ENCODE peak calls at places on chromosomes 13 and 19, in nine cellular contexts. C is CD8-positive, alpha-beta T cell; S is astrocyte; X is fibroblast of lung; U is pancreas; E is left ventricle myocardium inferior; W is PC-3; I is naive thymus-derived CD4-positive, alpha-beta T cell; J is endodermal cell. G is an unnamed sample.

GRCh38 chr13:28528848-28529247 is 33.9 kb upstream of the FLT1 start:
- DNase-seq in S (no peak), I (no peak), C (no peak), W (peak), X (no peak), U (no peak), E (no peak), J (no peak), G (no peak)

GRCh38 chr13:47337781-47338507 is 441.1 kb upstream of the HTR2A start:
- DNase-seq in J (peak), S (peak), C (no peak), W (no peak), E (no peak), I (no peak), X (peak), U (no peak), G (no peak)

GRCh38 chr19:33662391-33662790 is 40.6 kb downstream of the CHST8 start:
- DNase-seq in X (no peak), W (no peak), J (no peak), U (no peak), I (no peak), S (no peak), C (no peak), E (no peak), G (no peak)

GRCh38 chr13:51935326-51936171 is 73.8 kb downstream of the CCDC70 start:
- DNase-seq in X (no peak), C (no peak), U (no peak), W (peak), E (no peak), S (no peak), I (no peak), J (peak), G (no peak)

GRCh38 chr13:30113531-30113930 is 193.8 kb downstream of the KATNAL1 start:
- DNase-seq in U (no peak), S (no peak), C (no peak), J (no peak), E (no peak), I (no peak), X (no peak), W (no peak), G (no peak)

GRCh38 chr13:72638059-72638815 is 89.2 kb downstream of the MZT1 start:
- DNase-seq in X (no peak), J (no peak), I (no peak), C (no peak), W (peak), U (no peak), S (peak), E (no peak), G (no peak)

GRCh38 chr19:41998246-41999020 is 4.4 kb upstream of the ATP1A3 start:
- DNase-seq in W (peak), J (peak), X (peak), S (no peak), U (no peak), C (peak), I (no peak), E (peak), G (no peak)

GRCh38 chr13:110737555-110737954 is 24.1 kb downstream of the ING1 start:
- DNase-seq in E (no peak), X (no peak), W (no peak), J (no peak), S (no peak), U (no peak), C (no peak), I (no peak), G (no peak)

GRCh38 chr19:27758626-27759505 is 1454.1 kb downstream of the UQCRFS1 start:
- DNase-seq in C (no peak), X (no peak), I (no peak), S (no peak), E (no peak), J (no peak), W (no peak), U (no peak), G (no peak)

GRCh38 chr19:1318678-1319471 is 33.2 kb downstream of the EFNA2 start:
- DNase-seq in S (no peak), X (peak), E (no peak), C (no peak), I (no peak), W (no peak), U (no peak), J (no peak), G (no peak)

GRCh38 chr19:18464646-18465045 is 26.7 kb upstream of the ISYNA1 start:
- DNase-seq in E (peak), I (no peak), J (no peak), U (peak), S (peak), X (peak), W (peak), C (no peak), G (peak)

GRCh38 chr13:49319555-49320350 is 72.0 kb downstream of the CDADC1 start:
- DNase-seq in J (no peak), I (no peak), U (no peak), E (no peak), X (peak), S (peak), C (no peak), W (no peak), G (no peak)

GRCh38 chr13:51222510-51223283 is 499 bp downstream of the FAM124A start:
- DNase-seq in U (no peak), I (no peak), J (peak), W (peak), C (no peak), E (no peak), X (no peak), S (no peak), G (no peak)

GRCh38 chr19:16581971-16582343 is 9.7 kb upstream of the SLC35E1 start:
- DNase-seq in S (no peak), J (no peak), E (no peak), C (no peak), X (peak), U (no peak), W (no peak), I (no peak), G (peak)

GRCh38 chr19:29120471-29120870 is 92.5 kb downstream of the UQCRFS1 start:
- DNase-seq in I (no peak), U (no peak), C (no peak), E (no peak), X (no peak), S (no peak), W (no peak), J (no peak), G (no peak)

GRCh38 chr13:61030445-61030844 is 385.2 kb downstream of the PCDH20 start:
- DNase-seq in S (no peak), I (no peak), W (no peak), X (no peak), U (no peak), J (no peak), E (no peak), C (no peak), G (no peak)

GRCh38 chr19:1166872-1167573 is 7.0 kb downstream of the SBNO2 start:
- DNase-seq in S (no peak), U (no peak), E (no peak), J (no peak), X (no peak), W (peak), I (no peak), C (no peak), G (peak)

GRCh38 chr19:21584532-21584931 is 79.1 kb downstream of the ZNF429 start:
- DNase-seq in E (no peak), S (no peak), X (no peak), J (no peak), I (no peak), U (no peak), W (no peak), C (no peak), G (no peak)

GRCh38 chr13:79541426-79542049 is 60.6 kb downstream of the NDFIP2 start:
- DNase-seq in S (peak), W (peak), E (no peak), C (peak), J (no peak), I (peak), U (no peak), X (peak), G (no peak)

GRCh38 chr13:20843177-20843576 is 59.4 kb downstream of the XPO4 start:
- DNase-seq in W (no peak), S (peak), I (no peak), X (peak), U (no peak), C (no peak), E (no peak), J (no peak), G (no peak)

GRCh38 chr13:98504371-98504963 is 72.4 kb downstream of the STK24 start:
- DNase-seq in E (no peak), X (no peak), C (no peak), I (no peak), W (no peak), U (no peak), S (no peak), J (no peak), G (no peak)

GRCh38 chr13:51873419-51873818 is 11.7 kb downstream of the CCDC70 start:
- DNase-seq in I (no peak), J (no peak), U (no peak), C (no peak), W (no peak), S (no peak), X (no peak), E (no peak), G (no peak)

GRCh38 chr13:51371768-51372399 is 32.4 kb downstream of the SERPINE3 start:
- DNase-seq in I (no peak), U (no peak), S (no peak), J (no peak), W (no peak), E (no peak), C (no peak), X (no peak), G (no peak)

GRCh38 chr19:11659612-11660011 is 62.3 kb downstream of the ZNF627 start:
- DNase-seq in S (no peak), U (no peak), W (peak), E (no peak), I (no peak), C (no peak), X (no peak), J (no peak), G (no peak)

GRCh38 chr13:23794267-23795161 is 94.7 kb downstream of the MIPEP start:
- DNase-seq in U (no peak), C (no peak), X (peak), W (peak), I (no peak), S (peak), J (no peak), E (no peak), G (no peak)

GRCh38 chr19:42129399-42130253 is 2.6 kb downstream of the POU2F2 start:
- DNase-seq in E (peak), C (no peak), J (no peak), W (no peak), S (no peak), I (no peak), X (no peak), U (no peak), G (peak)

GRCh38 chr13:71814806-71815205 is 52.2 kb downstream of the DACH1 start:
- DNase-seq in J (no peak), S (no peak), C (no peak), U (no peak), X (no peak), I (no peak), W (no peak), E (no peak), G (no peak)

GRCh38 chr13:53260594-53260993 is 232.0 kb downstream of the OLFM4 start:
- DNase-seq in W (no peak), S (no peak), X (no peak), U (no peak), I (no peak), C (no peak), E (no peak), J (no peak), G (no peak)

GRCh38 chr13:47459512-47459911 is 541.6 kb downstream of the SUCLA2 start:
- DNase-seq in I (no peak), U (no peak), E (no peak), W (peak), J (no peak), C (no peak), X (peak), S (no peak), G (no peak)

GRCh38 chr13:114081761-114082681 is 50.4 kb downstream of the RASA3 start:
- DNase-seq in S (no peak), I (no peak), W (no peak), E (no peak), X (no peak), C (no peak), J (peak), U (peak), G (peak)

GRCh38 chr19:10430505-10431253 is 10.3 kb downstream of the PDE4A start:
- DNase-seq in J (peak), C (no peak), W (peak), I (no peak), E (peak), X (peak), U (peak), S (no peak), G (peak)

GRCh38 chr13:23656637-23657036 is 86.4 kb downstream of the TNFRSF19 start:
- DNase-seq in W (no peak), J (no peak), U (peak), S (peak), X (peak), C (no peak), E (no peak), I (no peak), G (no peak)

GRCh38 chr19:15181394-15181793 is 19.4 kb downstream of the NOTCH3 start:
- DNase-seq in U (no peak), I (no peak), W (no peak), C (no peak), S (no peak), J (no peak), X (no peak), E (no peak), G (no peak)
- H3K4me3 ChIP-seq in U (peak), I (no peak), W (no peak), C (no peak), S (no peak), J (no peak), X (no peak), E (peak), G (no peak)

GRCh38 chr19:13014101-13014920 is 19.0 kb downstream of the NFIX start:
- DNase-seq in J (peak), X (peak), I (no peak), S (no peak), E (no peak), W (peak), C (no peak), U (no peak), G (no peak)
- H3K27ac ChIP-seq in J (no peak), X (peak), I (no peak), S (peak), E (peak), W (peak), C (no peak), U (no peak), G (peak)

GRCh38 chr13:100808848-100809247 is 134.3 kb upstream of the TMTC4 start:
- DNase-seq in E (no peak), U (no peak), C (no peak), J (no peak), X (no peak), I (no peak), W (no peak), S (no peak), G (no peak)

GRCh38 chr13:100810991-100811390 is 136.4 kb upstream of the TMTC4 start:
- DNase-seq in I (no peak), C (no peak), S (no peak), X (no peak), E (no peak), U (no peak), J (no peak), W (no peak), G (no peak)

GRCh38 chr13:100809856-100810255 is 135.3 kb upstream of the TMTC4 start:
- DNase-seq in C (no peak), W (no peak), X (no peak), S (no peak), I (no peak), U (no peak), E (no peak), J (no peak), G (no peak)

GRCh38 chr13:100811906-100812305 is 137.3 kb upstream of the TMTC4 start:
- DNase-seq in X (no peak), C (no peak), W (no peak), J (no peak), U (no peak), S (no peak), I (no peak), E (no peak), G (no peak)

DNA sequence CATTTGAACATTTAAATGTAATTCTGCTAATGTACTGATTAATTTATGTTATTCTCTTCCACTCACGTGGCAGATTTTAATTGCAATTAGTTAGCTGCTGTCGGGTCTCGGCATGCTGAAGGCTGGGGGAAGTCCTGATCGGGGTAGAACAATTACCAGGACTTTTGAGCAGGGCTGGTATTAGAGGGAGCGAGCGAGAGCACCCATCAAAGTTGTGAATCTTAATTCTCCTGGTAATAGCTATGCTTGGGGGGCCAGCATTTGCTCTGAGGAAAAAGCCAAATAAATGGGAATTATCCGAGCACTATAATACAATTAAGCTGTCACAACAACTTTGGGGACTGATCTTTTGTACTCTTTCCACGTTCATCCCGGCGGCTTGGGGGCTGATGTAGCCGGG is 136.8 kb upstream of the TMTC4 start:
- DNase-seq in S (no peak), E (no peak), W (no peak), X (no peak), C (no peak), U (no peak), J (no peak), I (no peak), G (no peak)
- H3K4me3 ChIP-seq in S (no peak), E (no peak), W (no peak), X (no peak), C (no peak), U (no peak), J (no peak), I (no peak), G (no peak)

GRCh38 chr13:40231311-40231710 is 435.1 kb downstream of the FOXO1 start:
- DNase-seq in S (peak), I (no peak), X (no peak), C (no peak), U (no peak), W (no peak), E (no peak), J (no peak), G (no peak)
- H3K27ac ChIP-seq in S (no peak), I (no peak), X (no peak), C (no peak), U (no peak), W (no peak), E (peak), J (no peak), G (no peak)